ENCODE peak calls at places on chromosomes 11 and 22, in five cellular contexts. A is D721Med; P is activated CD4-positive, alpha-beta memory T cell treated with anti-CD3 and anti-CD28 coated beads, Interleukin-2, amount 10 ng/mL, durations not matched to agents 7 days and 5 days; D is midbrain; L is stimulated activated CD4-positive, alpha-beta T cell treated with anti-CD3 and anti-CD28 coated beads, TNF-alpha, amount 100 ng/mL, for 1 hour. C is an unnamed sample.

GRCh38 chr11:2912498-2912897 is 16.7 kb downstream of the PHLDA2 start:
- DNase-seq in L (no peak), A (no peak), D (no peak), P (no peak), C (no peak)

GRCh38 chr11:117959438-117960149 is 26.6 kb upstream of the IL10RA start:
- DNase-seq in D (no peak), A (no peak), L (no peak), P (no peak), C (peak)

GRCh38 chr11:83922318-83922717 is 636.2 kb upstream of the CCDC90B start:
- DNase-seq in P (no peak), L (no peak), D (no peak), A (no peak), C (no peak)

GRCh38 chr11:2415601-2416380 is 15.2 kb downstream of the TSSC4 start:
- DNase-seq in L (no peak), D (no peak), A (no peak), P (no peak), C (no peak)

GRCh38 chr11:68974421-68975194 is 6.2 kb downstream of the MRGPRD start:
- DNase-seq in A (no peak), L (no peak), D (no peak), P (peak), C (peak)

GRCh38 chr22:49233507-49234100 is 594.1 kb downstream of the BRD1 start:
- DNase-seq in P (no peak), A (no peak), L (no peak), D (no peak), C (peak)

GRCh38 chr11:46254135-46254491 is 23.3 kb upstream of the CREB3L1 start:
- DNase-seq in D (no peak), P (no peak), L (no peak), A (no peak), C (no peak)

GRCh38 chr11:64409707-64410395 is 50.9 kb downstream of the RPS6KA4 start:
- DNase-seq in D (no peak), A (no peak), L (no peak), P (no peak), C (no peak)

GRCh38 chr22:44399906-44400762 is 87.4 kb upstream of the SHISAL1 start:
- DNase-seq in P (no peak), D (no peak), A (no peak), L (no peak), C (no peak)

GRCh38 chr11:77771135-77771534 is 49.4 kb downstream of the RSF1 start:
- DNase-seq in A (no peak), P (no peak), D (no peak), L (no peak), C (no peak)

GRCh38 chr11:1830119-1830499 is 4.7 kb upstream of the SYT8 start:
- DNase-seq in D (no peak), L (no peak), A (no peak), P (no peak), C (no peak)

GRCh38 chr11:80593981-80594380 is 1153.2 kb upstream of the TENM4 start:
- DNase-seq in A (no peak), L (no peak), P (no peak), D (peak), C (no peak)

GRCh38 chr22:17921871-17922821 is 102.2 kb downstream of the MICAL3 start:
- DNase-seq in D (no peak), A (no peak), L (no peak), P (no peak), C (no peak)

GRCh38 chr22:30094804-30095203 is 14.5 kb downstream of the HORMAD2 start:
- DNase-seq in A (no peak), D (no peak), L (no peak), P (no peak), C (no peak)

GRCh38 chr11:121415861-121416260 is 36.3 kb upstream of the SORL1 start:
- DNase-seq in P (no peak), A (no peak), L (no peak), D (no peak), C (no peak)

GRCh38 chr11:47724041-47724729 is 9.0 kb upstream of the AGBL2 start:
- DNase-seq in L (no peak), D (no peak), A (no peak), P (no peak), C (no peak)

GRCh38 chr22:26570864-26571525 is 18.9 kb downstream of the TPST2 start:
- DNase-seq in D (no peak), P (no peak), A (no peak), L (no peak), C (no peak)

GRCh38 chr11:29224739-29225384 is 792.0 kb downstream of the KCNA4 start:
- DNase-seq in A (no peak), P (no peak), L (no peak), D (no peak), C (no peak)

GRCh38 chr11:34166806-34167740 is 61.6 kb downstream of the NAT10 start:
- DNase-seq in D (no peak), A (no peak), L (no peak), P (no peak), C (no peak)

GRCh38 chr11:121964591-121964990 is 151.4 kb downstream of the BLID start:
- DNase-seq in P (no peak), L (no peak), A (no peak), D (no peak), C (no peak)

GRCh38 chr11:71496421-71496820 is 30.6 kb upstream of the KRTAP5-7 start:
- DNase-seq in P (no peak), D (no peak), A (no peak), L (no peak), C (no peak)

GRCh38 chr22:45512363-45512762 is 9.7 kb downstream of the FBLN1 start:
- DNase-seq in L (no peak), D (no peak), A (no peak), P (no peak), C (no peak)

GRCh38 chr22:43239102-43239875 is 52.4 kb upstream of the TTLL12 start:
- DNase-seq in P (no peak), D (no peak), L (no peak), A (no peak), C (no peak)

GRCh38 chr11:83063073-83063754 is 8.5 kb downstream of the RAB30 start:
- DNase-seq in D (no peak), P (no peak), L (no peak), A (no peak), C (peak)

GRCh38 chr11:96015911-96016565 is 92.1 kb upstream of the MTMR2 start:
- DNase-seq in A (no peak), L (no peak), P (peak), D (no peak), C (peak)

GRCh38 chr22:43432883-43433415 is 21.1 kb downstream of the MPPED1 start:
- DNase-seq in A (no peak), D (no peak), P (no peak), L (no peak), C (no peak)

GRCh38 chr22:36868546-36868945 is 7.7 kb downstream of the NCF4 start:
- DNase-seq in L (no peak), D (no peak), P (no peak), A (no peak), C (no peak)

GRCh38 chr22:40385041-40385782 is 14.8 kb downstream of the SGSM3 start:
- DNase-seq in L (no peak), D (no peak), P (no peak), A (no peak), C (peak)

GRCh38 chr11:118010738-118011461 is 24.7 kb downstream of the IL10RA start:
- DNase-seq in D (no peak), L (no peak), A (no peak), P (no peak), C (peak)

GRCh38 chr11:125287467-125288232 is 123.1 kb downstream of the PKNOX2 start:
- DNase-seq in A (no peak), P (no peak), L (no peak), D (no peak), C (no peak)

C was measured in activated CD4-positive, alpha-beta T cell treated with anti-CD3 and anti-CD28 coated beads, Interleukin-2, amount 10 ng/mL, durations not matched to agents 24 days and 14 days.